ENCODE peak calls at places on chromosomes 7 and 10, in six cellular contexts. B is HT1080, G is astrocyte of the hippocampus, U is cortex of kidney, A is left ventricle myocardium inferior, Y is EL. X is an unnamed sample.

GRCh38 chr10:69953851-69954250 is 98.8 kb upstream of the MACROH2A2 start:
- DNase-seq in Y (no peak), G (no peak), U (no peak), A (no peak), B (no peak), X (no peak)

GRCh38 chr10:14665304-14665703 is 109.4 kb downstream of the FAM107B start:
- DNase-seq in Y (no peak), G (peak), U (no peak), B (no peak), A (no peak), X (no peak)

GRCh38 chr7:91720255-91720937 is 160.1 kb downstream of the MTERF1 start:
- DNase-seq in U (no peak), G (no peak), B (peak), Y (peak), A (no peak), X (no peak)

GRCh38 chr7:102021841-102022618 is 204.6 kb downstream of the CUX1 start:
- DNase-seq in Y (no peak), B (no peak), U (no peak), A (no peak), G (no peak), X (no peak)

GRCh38 chr7:142925413-142925812 is 8.1 kb downstream of the TRPV5 start:
- DNase-seq in Y (no peak), A (no peak), B (no peak), U (no peak), G (no peak), X (no peak)

GRCh38 chr7:142001163-142001874 is 5.6 kb downstream of the MGAM start:
- DNase-seq in G (no peak), B (peak), Y (peak), U (no peak), A (no peak), X (no peak)

GRCh38 chr10:46290101-46290884 is 3.5 kb downstream of the ANTXRL start:
- DNase-seq in G (no peak), Y (no peak), U (no peak), B (no peak), A (no peak), X (no peak)

GRCh38 chr10:88693392-88694020 is 12.5 kb upstream of the LIPK start:
- DNase-seq in G (no peak), A (no peak), U (no peak), Y (no peak), B (no peak), X (no peak)

GRCh38 chr10:45354261-45354660 is 19.8 kb upstream of the ALOX5 start:
- DNase-seq in A (no peak), B (peak), G (no peak), U (no peak), Y (peak), X (no peak)